ENCODE peak calls at places on chromosomes 2 and 18, in five cellular contexts. Q is K562, I is GM12878, W is HepG2, E is H1. G is an unnamed sample.

GRCh38 chr2:68774569-68775271 is 40.1 kb downstream of the ARHGAP25 start:
- DNase-seq in I (peak; percentile 54), Q (peak; percentile 85), E (no peak), W (no peak), G (no peak)

GRCh38 chr2:45233301-45233700 is 224.0 kb upstream of the SIX2 start:
- DNase-seq in W (no peak), E (no peak), I (no peak), Q (no peak), G (no peak)

GRCh38 chr18:9594782-9595181 is 19.6 kb downstream of the PPP4R1 start:
- DNase-seq in I (no peak), Q (no peak), E (no peak), W (no peak), G (no peak)

GRCh38 chr2:84942964-84943421 is 28.0 kb upstream of the KCMF1 start:
- DNase-seq in Q (no peak), I (peak; percentile 93), E (no peak), W (no peak), G (no peak)

GRCh38 chr2:40844353-40845277 is 392.7 kb upstream of the SLC8A1 start:
- DNase-seq in I (no peak), E (no peak), Q (peak; percentile 1), W (peak; percentile 41), G (no peak)

GRCh38 chr2:118502106-118502505 is 345.3 kb downstream of the EN1 start:
- DNase-seq in I (no peak), E (no peak), W (no peak), Q (no peak), G (no peak)

GRCh38 chr2:160433466-160434172 is 60.0 kb downstream of the RBMS1 start:
- DNase-seq in Q (no peak), I (no peak), E (no peak), W (no peak), G (no peak)

GRCh38 chr2:112773510-112773909 is 9.1 kb upstream of the CKAP2L start:
- DNase-seq in I (no peak), E (no peak), W (no peak), Q (no peak), G (no peak)

GRCh38 chr2:153100139-153100538 is 378.4 kb downstream of the RPRM start:
- DNase-seq in E (no peak), W (no peak), Q (no peak), I (no peak), G (no peak)

GRCh38 chr2:191369034-191369433 is 123.8 kb downstream of the MYO1B start:
- DNase-seq in Q (no peak), E (no peak), W (no peak), I (no peak), G (peak; percentile 30)

GRCh38 chr2:227774011-227774624 is 28.4 kb downstream of the SCYGR8 start:
- DNase-seq in I (no peak), W (peak; percentile 69), Q (peak; percentile 14), E (no peak), G (peak; percentile 14)

GRCh38 chr18:10205136-10205535 is 249.3 kb upstream of the APCDD1 start:
- DNase-seq in I (no peak), W (no peak), E (no peak), Q (no peak), G (peak; percentile 32)

GRCh38 chr2:130986890-130987493 is 106.3 kb downstream of the FAM168B start:
- DNase-seq in I (no peak), W (no peak), Q (no peak), E (no peak), G (no peak)

GRCh38 chr2:234488913-234489451 is 7.9 kb downstream of the ARL4C start:
- DNase-seq in Q (no peak), E (no peak), I (peak; percentile 51), W (no peak), G (no peak)

GRCh38 chr2:240876035-240876474 is 7.4 kb downstream of the AGXT start:
- DNase-seq in Q (no peak), E (no peak), W (no peak), I (no peak), G (peak; percentile 22)

GRCh38 chr18:14781671-14782070 is 33.7 kb downstream of the ANKRD30B start:
- DNase-seq in W (no peak), E (no peak), I (no peak), Q (no peak), G (no peak)
- TF ChIP-seq EP300 in W (no peak), E (no peak), I (no peak), Q (no peak), G (no peak)

GRCh38 chr18:76697441-76697901 is 124.9 kb upstream of the ZNF236 start:
- DNase-seq in E (no peak), I (no peak), W (no peak), Q (no peak), G (no peak)
- TF ChIP-seq SIN3A in E (no peak), I (no peak), W (no peak), Q (no peak), G (no peak)

DNA sequence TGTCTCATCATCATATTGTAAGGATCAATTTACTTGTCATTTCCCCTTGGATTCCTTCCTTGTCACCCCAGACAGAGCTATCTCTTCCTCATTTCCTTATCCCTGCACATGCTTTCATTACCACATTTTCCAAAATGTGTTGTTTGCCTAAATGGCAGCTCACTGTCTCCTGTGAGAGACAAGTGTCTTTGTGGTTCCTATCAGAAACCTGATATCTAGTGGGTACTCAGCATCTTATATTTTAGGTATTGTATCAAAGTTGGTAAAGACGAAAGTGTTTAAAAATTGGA is 896.0 kb upstream of the PIK3C3 start:
- DNase-seq in E (no peak), Q (no peak), W (no peak), I (no peak), G (no peak)
- TF ChIP-seq EP300 in E (no peak), Q (no peak), W (no peak), I (no peak), G (no peak)

GRCh38 chr2:100903534-100904258 is 83.8 kb downstream of the NPAS2 start:
- DNase-seq in W (no peak), I (no peak), Q (no peak), E (no peak), G (no peak)
- TF ChIP-seq SIN3A in W (no peak), I (no peak), Q (no peak), E (no peak), G (no peak)

DNA sequence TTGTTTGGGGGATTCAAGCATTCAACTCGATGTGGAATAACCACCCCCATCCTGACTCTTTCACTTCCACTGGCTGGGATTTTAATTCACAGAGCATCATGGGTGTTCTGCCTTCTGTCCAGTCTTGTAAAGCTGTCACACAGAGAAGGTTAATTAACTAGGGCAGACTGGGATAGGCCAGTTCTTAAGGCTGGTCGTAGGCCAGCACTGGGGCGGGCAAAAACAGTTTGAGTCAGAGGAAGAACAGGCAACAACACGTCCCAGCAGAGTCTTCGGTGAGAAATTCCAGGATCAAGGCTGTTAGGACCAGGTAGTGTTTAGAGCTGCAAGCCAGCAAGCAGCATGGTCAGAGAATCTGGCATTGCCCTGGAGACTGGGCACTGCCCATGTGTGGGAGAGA is 4.0 kb upstream of the RNF152 start:
- DNase-seq in E (no peak), I (no peak), W (no peak), Q (no peak), G (peak; percentile 65)
- TF ChIP-seq EP300 in E (no peak), I (no peak), W (no peak), Q (no peak), G (peak; percentile 81)

GRCh38 chr18:57002627-57003026 is 144.3 kb upstream of the BOD1L2 start:
- DNase-seq in Q (no peak), I (no peak), W (peak; percentile 15), E (no peak), G (no peak)
- TF ChIP-seq SIN3A in Q (no peak), I (no peak), W (no peak), E (no peak), G (no peak)

DNA sequence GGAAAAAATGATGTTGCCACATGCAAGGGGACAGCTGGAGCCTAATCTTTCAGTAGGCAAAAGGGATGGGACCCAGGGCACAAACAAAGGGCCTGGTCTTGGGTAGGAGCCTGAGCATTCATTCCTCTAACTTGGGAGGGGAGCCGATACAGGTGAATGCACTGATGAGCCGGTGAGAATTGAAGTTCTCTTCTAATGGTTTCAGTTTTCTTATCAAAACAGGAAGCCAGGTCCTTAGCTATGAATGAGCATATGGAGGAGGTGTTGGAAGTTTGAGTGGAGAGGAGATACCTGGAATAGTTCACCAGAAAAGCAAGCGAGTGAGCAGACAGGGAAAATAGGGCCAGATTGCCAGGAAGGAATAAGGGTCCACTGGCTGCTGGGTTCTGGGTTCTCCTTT is 10.1 kb downstream of the DPP4 start:
- DNase-seq in E (no peak), W (no peak), I (no peak), Q (no peak), G (no peak)
- TF ChIP-seq EP300 in E (no peak), W (no peak), I (no peak), Q (no peak), G (no peak)

GRCh38 chr2:162072181-162072702 is 1.8 kb downstream of the DPP4 start:
- DNase-seq in Q (no peak), I (no peak), W (peak; percentile 59), E (no peak), G (no peak)

GRCh38 chr2:162073776-162074578 is at the start of gene DPP4:
- DNase-seq in I (no peak), E (no peak), Q (no peak), W (peak; percentile 65), G (peak; percentile 34)

GRCh38 chr2:162074937-162075688 is 1.1 kb upstream of the DPP4 start:
- DNase-seq in W (peak; percentile 53), I (no peak), Q (no peak), E (no peak), G (no peak)

GRCh38 chr2:162074579-162074922 is 536 bp upstream of the DPP4 start:
- DNase-seq in Q (no peak), E (no peak), I (no peak), W (no peak), G (no peak)

GRCh38 chr2:162072976-162073775 is 839 bp downstream of the DPP4 start:
- DNase-seq in Q (no peak), W (no peak), I (no peak), E (no peak), G (peak; percentile 10)
- TF ChIP-seq SIN3A in Q (no peak), W (no peak), I (no peak), E (no peak), G (no peak)

GRCh38 chr2:27428213-27428977 is at the start of gene NRBP1:
- DNase-seq in E (peak; percentile 71), W (peak; percentile 91), I (peak; percentile 52), Q (peak; percentile 98), G (peak; percentile 99)
- TF ChIP-seq EP300 in E (no peak), W (no peak), I (no peak), Q (no peak), G (peak; percentile 4)

DNA sequence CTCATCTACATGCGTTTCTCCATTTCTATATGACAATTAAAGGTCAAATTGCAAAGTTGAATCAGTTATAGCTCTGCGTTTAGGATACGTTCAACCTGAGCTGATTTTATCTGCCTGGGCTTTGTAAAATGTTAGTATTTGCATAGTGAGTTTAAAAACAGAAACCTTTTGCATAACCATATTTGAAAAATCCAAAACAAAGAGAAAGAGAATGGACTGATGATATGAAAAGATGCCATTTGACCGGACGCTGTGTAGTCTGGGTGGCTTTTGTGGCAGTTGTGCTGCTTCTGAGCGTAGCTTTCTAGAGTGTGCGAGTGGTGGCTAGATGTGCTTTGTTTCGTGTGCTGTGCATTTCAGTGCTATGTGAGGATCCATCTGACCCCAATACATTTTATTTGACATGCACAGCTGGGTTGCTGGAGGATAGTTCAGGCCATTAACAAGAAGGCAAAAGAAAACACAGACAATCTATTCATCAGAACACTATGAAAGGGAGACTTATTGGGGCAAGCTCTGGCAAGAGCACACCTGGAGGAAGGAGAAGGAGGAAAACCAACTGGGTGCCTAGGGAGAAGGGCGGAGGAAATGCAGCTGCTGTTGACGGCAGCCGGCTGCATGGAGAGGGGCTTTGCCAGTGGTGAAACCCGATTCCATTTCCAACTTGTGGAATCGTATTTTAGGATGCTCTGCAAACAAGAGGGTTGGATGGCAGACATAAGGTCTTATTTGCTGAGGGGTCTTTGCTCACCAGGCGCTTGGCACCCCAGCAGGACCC is 126.8 kb downstream of the ACOXL start:
- DNase-seq in I (no peak), Q (no peak), E (no peak), W (no peak), G (no peak)
- TF ChIP-seq SIN3A in I (no peak), Q (no peak), E (no peak), W (no peak), G (no peak)

G was measured in SK-N-SH.